ENCODE peak calls at places on chromosome 21, in nine cellular contexts. Y, J, H, I, Z, R, M, P and D are unnamed samples.
A peak's percentile ranks its signal among the peaks of the same experiment; 100 is the strongest.

GRCh38 chr21:45560106-45561021 is 18.1 kb upstream of the SLC19A1 start:
- DNase-seq in Y (no peak), P (no peak), I (no peak), J (peak; percentile 81), H (no peak), M (no peak), Z (no peak), R (no peak), D (no peak)

GRCh38 chr21:43352568-43353281 is 74.2 kb downstream of the SIK1 start:
- DNase-seq in M (peak; percentile 40), H (no peak), Z (no peak), I (no peak), R (no peak), J (no peak), P (no peak), Y (no peak), D (no peak)

GRCh38 chr21:38811257-38811656 is 5.5 kb downstream of the ETS2 start:
- DNase-seq in I (no peak), P (peak; percentile 81), Y (peak; percentile 85), H (peak; percentile 59), J (no peak), M (no peak), R (no peak), Z (peak; percentile 72), D (no peak)

GRCh38 chr21:35324372-35325220 is 275.5 kb upstream of the RUNX1 start:
- DNase-seq in P (peak; percentile 27), I (no peak), R (no peak), Z (peak; percentile 70), H (no peak), J (no peak), M (peak; percentile 28), Y (peak; percentile 71), D (no peak)

GRCh38 chr21:31728952-31729351 is 3.0 kb downstream of the SCAF4 start:
- DNase-seq in R (no peak), Y (no peak), I (no peak), H (no peak), J (no peak), Z (no peak), M (no peak), P (no peak), D (no peak)

GRCh38 chr21:25115021-25115420 is 492.3 kb downstream of the MRPL39 start:
- DNase-seq in P (no peak), J (no peak), Y (no peak), H (no peak), I (no peak), M (peak; percentile 14), Z (no peak), R (no peak), D (no peak)

GRCh38 chr21:43872549-43873198 is 7.7 kb downstream of the AGPAT3 start:
- DNase-seq in J (no peak), M (no peak), H (no peak), I (no peak), P (no peak), Z (no peak), R (no peak), Y (no peak), D (no peak)

GRCh38 chr21:45383111-45383614 is 21.8 kb upstream of the COL18A1 start:
- DNase-seq in I (no peak), Y (no peak), P (no peak), H (no peak), R (no peak), Z (no peak), M (no peak), J (peak; percentile 77), D (peak; percentile 19)

GRCh38 chr21:15638856-15639549 is 90.8 kb upstream of the USP25 start:
- DNase-seq in J (no peak), Y (peak; percentile 18), H (no peak), Z (peak; percentile 48), P (no peak), I (no peak), R (no peak), M (peak; percentile 72), D (no peak)

GRCh38 chr21:38843806-38844479 is 38.2 kb downstream of the ETS2 start:
- DNase-seq in Z (peak; percentile 76), M (peak; percentile 83), I (no peak), J (no peak), P (peak; percentile 72), H (no peak), R (no peak), Y (peak; percentile 47), D (no peak)